ENCODE peak calls at places on chromosomes 6 and 20, in five cellular contexts. One of them, this sample, is unnamed. For H3K9me3, the result is how much of the 10 kb centered on the place peaks cover.

GRCh38 chr6:9543649-9544048 is 871.2 kb downstream of the TFAP2A start:
- DNase-seq in thoracic aorta: no peak
- DNase-seq in astrocyte: no peak
- DNase-seq in left ventricle myocardium inferior: no peak
- DNase-seq in spleen: no peak
- DNase-seq in this sample: no peak

GRCh38 chr6:161373905-161374451 is 100.1 kb upstream of the AGPAT4 start:
- DNase-seq in thoracic aorta: no peak
- DNase-seq in astrocyte: peak
- DNase-seq in left ventricle myocardium inferior: peak
- DNase-seq in spleen: peak
- DNase-seq in this sample: peak

GRCh38 chr6:35164277-35164676 is 23.1 kb upstream of the TCP11 start:
- DNase-seq in thoracic aorta: no peak
- DNase-seq in astrocyte: no peak
- DNase-seq in left ventricle myocardium inferior: no peak
- DNase-seq in spleen: no peak
- DNase-seq in this sample: no peak

GRCh38 chr6:10048370-10049297 is 366.2 kb downstream of the TFAP2A start:
- DNase-seq in thoracic aorta: no peak
- DNase-seq in astrocyte: no peak
- DNase-seq in left ventricle myocardium inferior: no peak
- DNase-seq in spleen: no peak
- DNase-seq in this sample: no peak

GRCh38 chr6:147758305-147758704 is 249.8 kb downstream of the SAMD5 start:
- DNase-seq in thoracic aorta: no peak
- DNase-seq in astrocyte: no peak
- DNase-seq in left ventricle myocardium inferior: no peak
- DNase-seq in spleen: no peak
- DNase-seq in this sample: no peak

GRCh38 chr6:43758617-43759050 is 11.4 kb upstream of the VEGFA start:
- DNase-seq in thoracic aorta: no peak
- DNase-seq in astrocyte: no peak
- DNase-seq in left ventricle myocardium inferior: peak
- DNase-seq in spleen: peak
- DNase-seq in this sample: peak

GRCh38 chr6:63525186-63525878 is 46.9 kb upstream of the LOC128125822 start:
- DNase-seq in thoracic aorta: no peak
- DNase-seq in astrocyte: no peak
- DNase-seq in left ventricle myocardium inferior: no peak
- DNase-seq in spleen: no peak
- DNase-seq in this sample: no peak

GRCh38 chr6:16108996-16109658 is 19.8 kb upstream of the MYLIP start:
- DNase-seq in thoracic aorta: no peak
- DNase-seq in astrocyte: no peak
- DNase-seq in left ventricle myocardium inferior: no peak
- DNase-seq in spleen: no peak
- DNase-seq in this sample: peak

GRCh38 chr6:54327631-54328030 is 19.4 kb downstream of the TINAG start:
- DNase-seq in thoracic aorta: no peak
- DNase-seq in astrocyte: peak
- DNase-seq in left ventricle myocardium inferior: no peak
- DNase-seq in spleen: no peak
- DNase-seq in this sample: no peak

GRCh38 chr20:24673678-24674570 is 204.5 kb downstream of the SYNDIG1 start:
- DNase-seq in thoracic aorta: no peak
- DNase-seq in astrocyte: peak
- DNase-seq in left ventricle myocardium inferior: no peak
- DNase-seq in spleen: peak
- DNase-seq in this sample: no peak

GRCh38 chr6:111683749-111684267 is 78.1 kb upstream of the TRAF3IP2 start:
- DNase-seq in thoracic aorta: no peak
- DNase-seq in astrocyte: peak
- DNase-seq in left ventricle myocardium inferior: no peak
- DNase-seq in spleen: no peak
- DNase-seq in this sample: no peak

GRCh38 chr6:138397128-138397814 is 6.8 kb upstream of the HEBP2 start:
- DNase-seq in thoracic aorta: no peak
- DNase-seq in astrocyte: no peak
- DNase-seq in left ventricle myocardium inferior: no peak
- DNase-seq in spleen: no peak
- DNase-seq in this sample: no peak

GRCh38 chr6:130920969-130921368 is 93.8 kb downstream of the SMLR1 start:
- DNase-seq in thoracic aorta: no peak
- DNase-seq in astrocyte: no peak
- DNase-seq in left ventricle myocardium inferior: no peak
- DNase-seq in spleen: no peak
- DNase-seq in this sample: no peak

GRCh38 chr20:58886546-58886945 is 34.0 kb downstream of the GNAS start:
- DNase-seq in thoracic aorta: no peak
- DNase-seq in astrocyte: no peak
- DNase-seq in left ventricle myocardium inferior: no peak
- DNase-seq in spleen: no peak
- DNase-seq in this sample: no peak

GRCh38 chr6:14117158-14118090 is at the start of gene CD83:
- DNase-seq in thoracic aorta: no peak
- DNase-seq in astrocyte: peak
- DNase-seq in left ventricle myocardium inferior: peak
- DNase-seq in spleen: peak
- DNase-seq in this sample: peak

GRCh38 chr6:144782634-144783033 is 497.5 kb downstream of the UTRN start:
- DNase-seq in thoracic aorta: no peak
- DNase-seq in astrocyte: no peak
- DNase-seq in left ventricle myocardium inferior: no peak
- DNase-seq in spleen: no peak
- DNase-seq in this sample: no peak

GRCh38 chr6:170280689-170281045 is 10.2 kb downstream of the DLL1 start:
- DNase-seq in thoracic aorta: no peak
- DNase-seq in astrocyte: no peak
- DNase-seq in left ventricle myocardium inferior: no peak
- DNase-seq in spleen: peak
- DNase-seq in this sample: no peak

GRCh38 chr20:63701329-63702035 is 5.0 kb downstream of the TNFRSF6B start:
- DNase-seq in thoracic aorta: no peak
- DNase-seq in astrocyte: no peak
- DNase-seq in left ventricle myocardium inferior: no peak
- DNase-seq in spleen: peak
- DNase-seq in this sample: no peak

GRCh38 chr20:7841967-7842301 is 98.3 kb downstream of the HAO1 start:
- DNase-seq in thoracic aorta: no peak
- DNase-seq in astrocyte: peak
- DNase-seq in left ventricle myocardium inferior: peak
- DNase-seq in spleen: no peak
- DNase-seq in this sample: no peak

GRCh38 chr6:2249126-2249525 is 3.7 kb upstream of the GMDS start:
- DNase-seq in thoracic aorta: no peak
- DNase-seq in astrocyte: no peak
- DNase-seq in left ventricle myocardium inferior: no peak
- DNase-seq in spleen: no peak
- DNase-seq in this sample: no peak

GRCh38 chr20:62704341-62704948 is 4.2 kb upstream of the NTSR1 start:
- DNase-seq in thoracic aorta: peak
- DNase-seq in astrocyte: peak
- DNase-seq in left ventricle myocardium inferior: peak
- DNase-seq in spleen: peak
- DNase-seq in this sample: peak

GRCh38 chr6:44649365-44650025 is 262.0 kb downstream of the CDC5L start:
- DNase-seq in thoracic aorta: no peak
- DNase-seq in astrocyte: peak
- DNase-seq in left ventricle myocardium inferior: no peak
- DNase-seq in spleen: no peak
- DNase-seq in this sample: no peak

GRCh38 chr6:26103770-26104456 is 16.7 kb downstream of the HFE start:
- DNase-seq in thoracic aorta: peak
- DNase-seq in astrocyte: peak
- DNase-seq in left ventricle myocardium inferior: peak
- DNase-seq in spleen: peak
- DNase-seq in this sample: peak

GRCh38 chr6:44049163-44049988 is 77.9 kb downstream of the MRPL14 start:
- DNase-seq in thoracic aorta: no peak
- DNase-seq in astrocyte: peak
- DNase-seq in left ventricle myocardium inferior: no peak
- DNase-seq in spleen: peak
- DNase-seq in this sample: peak

GRCh38 chr6:13026557-13026956 is 301.8 kb downstream of the TBC1D7 start:
- DNase-seq in thoracic aorta: no peak
- DNase-seq in astrocyte: no peak
- DNase-seq in left ventricle myocardium inferior: no peak
- DNase-seq in spleen: no peak
- DNase-seq in this sample: no peak

GRCh38 chr6:33958863-33959651 is 155.3 kb upstream of the MLN start:
- DNase-seq in thoracic aorta: no peak
- DNase-seq in astrocyte: no peak
- DNase-seq in left ventricle myocardium inferior: no peak
- DNase-seq in spleen: peak
- DNase-seq in this sample: no peak

GRCh38 chr6:108242721-108243120 is 18.1 kb downstream of the SNX3 start:
- DNase-seq in thoracic aorta: no peak
- DNase-seq in astrocyte: peak
- DNase-seq in left ventricle myocardium inferior: no peak
- DNase-seq in spleen: no peak
- DNase-seq in this sample: no peak

GRCh38 chr6:47727391-47727790 is 29.0 kb downstream of the ADGRF4 start:
- DNase-seq in thoracic aorta: no peak
- DNase-seq in astrocyte: peak
- DNase-seq in left ventricle myocardium inferior: no peak
- DNase-seq in spleen: no peak
- DNase-seq in this sample: no peak

GRCh38 chr6:63598251-63599036 is 26.2 kb downstream of the LOC128125822 start:
- DNase-seq in thoracic aorta: peak
- DNase-seq in astrocyte: peak
- DNase-seq in left ventricle myocardium inferior: peak
- DNase-seq in spleen: peak
- DNase-seq in this sample: peak

GRCh38 chr6:109449789-109450673 is 5.5 kb downstream of the MICAL1 start:
- DNase-seq in thoracic aorta: no peak
- DNase-seq in astrocyte: no peak
- DNase-seq in left ventricle myocardium inferior: no peak
- DNase-seq in spleen: peak
- DNase-seq in this sample: no peak

GRCh38 chr6:168279403-168279935 is 40.1 kb downstream of the DACT2 start:
- DNase-seq in thoracic aorta: no peak
- DNase-seq in astrocyte: no peak
- DNase-seq in left ventricle myocardium inferior: no peak
- DNase-seq in spleen: peak
- DNase-seq in this sample: no peak
- H3K9me3 ChIP-seq in thoracic aorta: under half
- H3K9me3 ChIP-seq in astrocyte: under half
- H3K9me3 ChIP-seq in left ventricle myocardium inferior: under half
- H3K9me3 ChIP-seq in spleen: under half
- H3K9me3 ChIP-seq in this sample: under half

DNA sequence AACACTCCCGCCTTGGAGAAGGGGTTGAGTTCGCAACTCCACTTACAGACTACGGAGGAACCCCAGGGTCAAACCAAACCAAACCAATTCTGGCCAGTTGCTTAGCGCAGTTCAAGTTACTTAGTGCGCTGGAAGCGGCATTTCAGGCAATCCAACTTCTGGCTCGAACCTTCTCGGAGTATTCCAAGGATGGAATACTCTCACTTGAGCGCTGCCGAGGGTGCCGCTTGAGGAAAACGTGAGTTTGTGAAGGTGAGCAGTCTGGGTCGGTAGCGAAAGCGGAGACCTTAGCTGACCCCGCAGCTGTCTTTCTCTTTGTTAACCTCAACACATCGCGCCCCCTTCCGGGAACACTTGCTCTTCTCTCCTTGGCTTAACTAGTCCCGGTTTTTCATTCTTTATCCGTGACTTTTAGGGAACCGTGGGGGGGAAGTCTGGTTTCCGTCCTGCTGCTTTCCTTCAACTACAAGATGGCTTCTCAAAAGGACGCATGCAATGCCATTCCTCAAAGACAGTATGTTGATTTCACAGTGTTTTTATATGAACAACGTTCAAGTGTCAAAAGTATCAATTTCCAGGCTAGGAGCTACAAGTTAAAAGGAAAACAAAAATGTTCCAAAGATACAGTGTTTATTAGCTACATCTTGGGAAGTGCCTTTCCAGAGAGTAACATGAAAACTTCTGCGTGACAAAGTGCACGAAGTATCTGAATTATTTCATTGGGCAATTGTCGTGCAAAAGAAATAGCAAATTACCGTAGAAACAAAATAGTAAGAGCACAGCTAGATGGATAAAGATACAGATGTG is 742 bp upstream of the PNISR start:
- DNase-seq in thoracic aorta: peak
- DNase-seq in astrocyte: peak
- DNase-seq in left ventricle myocardium inferior: peak
- DNase-seq in spleen: peak
- DNase-seq in this sample: peak
- TF ChIP-seq CTCF in thoracic aorta: peak
- TF ChIP-seq CTCF in astrocyte: peak
- TF ChIP-seq CTCF in left ventricle myocardium inferior: peak
- TF ChIP-seq CTCF in spleen: peak
- TF ChIP-seq CTCF in this sample: peak

DNA sequence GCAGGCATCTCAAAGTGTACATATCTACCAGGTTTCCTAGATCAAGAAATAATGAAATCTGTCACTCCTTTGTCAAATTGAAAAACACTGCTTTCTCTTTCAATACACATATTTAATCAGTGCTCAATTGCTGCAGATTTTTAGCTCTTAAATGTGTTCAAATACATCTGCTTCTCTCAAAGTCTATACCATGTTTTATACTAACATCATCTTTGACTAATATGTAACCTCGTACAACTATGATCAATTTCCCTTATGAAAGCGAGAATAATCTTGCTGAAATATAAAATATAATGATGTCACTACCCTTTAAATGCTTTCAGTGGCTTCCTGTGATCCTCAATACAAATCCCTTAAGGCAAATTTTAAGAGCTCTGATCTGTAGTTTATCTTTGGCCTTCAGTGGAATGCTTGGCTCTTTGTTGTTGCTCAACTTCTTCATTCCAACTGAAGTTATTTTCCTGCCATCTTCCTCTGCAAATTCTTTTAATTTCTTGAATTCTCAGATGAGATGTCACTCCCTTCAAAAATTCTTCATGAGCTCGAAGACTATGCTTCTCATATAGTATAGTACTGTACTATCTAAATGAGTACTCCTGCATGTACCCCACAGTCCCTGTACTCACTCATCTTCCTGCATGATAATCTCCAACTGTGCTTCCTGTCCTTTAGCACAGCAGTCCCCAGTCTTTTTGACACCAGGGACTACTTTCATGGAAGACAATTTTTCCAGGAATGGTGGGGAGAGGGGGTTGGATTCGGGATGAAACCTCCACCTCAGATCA is 545.1 kb upstream of the GJE1 start:
- DNase-seq in thoracic aorta: no peak
- DNase-seq in astrocyte: peak
- DNase-seq in left ventricle myocardium inferior: no peak
- DNase-seq in spleen: no peak
- DNase-seq in this sample: no peak
- H3K4me3 ChIP-seq in thoracic aorta: no peak
- H3K4me3 ChIP-seq in astrocyte: no peak
- H3K4me3 ChIP-seq in left ventricle myocardium inferior: no peak
- H3K4me3 ChIP-seq in spleen: no peak
- H3K4me3 ChIP-seq in this sample: no peak

DNA sequence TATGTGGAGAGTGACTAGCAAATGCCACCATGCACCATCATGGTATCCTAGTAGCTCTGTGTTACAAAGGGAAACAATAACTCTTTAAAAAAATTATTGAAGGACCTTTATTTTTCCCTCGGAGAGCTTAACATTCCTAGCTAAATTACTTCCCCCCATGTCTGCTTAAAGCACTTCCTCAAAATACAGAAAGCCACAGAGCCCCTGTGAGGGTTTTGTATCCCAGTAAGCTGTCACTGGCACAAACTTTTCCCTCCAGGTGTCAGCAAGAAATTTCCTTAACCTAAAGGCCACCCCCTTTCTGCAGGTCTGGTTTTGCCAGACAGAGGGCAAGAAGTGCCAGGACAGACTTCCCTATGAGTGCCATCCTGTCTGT is 340.0 kb upstream of the PRDM1 start:
- DNase-seq in thoracic aorta: no peak
- DNase-seq in astrocyte: no peak
- DNase-seq in left ventricle myocardium inferior: no peak
- DNase-seq in spleen: no peak
- DNase-seq in this sample: no peak
- H3K9me3 ChIP-seq in thoracic aorta: under half
- H3K9me3 ChIP-seq in astrocyte: under half
- H3K9me3 ChIP-seq in left ventricle myocardium inferior: under half
- H3K9me3 ChIP-seq in spleen: under half
- H3K9me3 ChIP-seq in this sample: under half

This sample was measured in lower lobe of right lung.